ENCODE peak calls at places on chromosomes 7 and 10, in nine cellular contexts. Q is hepatocyte, X is epithelial cell of esophagus, R is Peyer's patch, C is GM12865, A is AG09309, N is brain microvascular endothelial cell, Y is Panc1, S is upper lobe of right lung. Z is an unnamed sample.

GRCh38 chr7:475951-476441 is 43.6 kb downstream of the PDGFA start:
- DNase-seq in Q (no peak), X (no peak), R (no peak), C (no peak), A (no peak), N (no peak), Y (no peak), S (peak), Z (no peak)

GRCh38 chr7:48528689-48529088 is 357.4 kb downstream of the ABCA13 start:
- DNase-seq in Q (no peak), X (no peak), R (no peak), C (no peak), A (no peak), N (no peak), Y (no peak), S (no peak), Z (no peak)

GRCh38 chr10:14547826-14548225 is 217.1 kb upstream of the FRMD4A start:
- DNase-seq in Q (no peak), X (no peak), R (no peak), C (no peak), A (no peak), N (no peak), Y (no peak), S (no peak), Z (no peak)

GRCh38 chr7:133827707-133828580 is 299.2 kb upstream of the LRGUK start:
- DNase-seq in Q (no peak), X (peak), R (no peak), C (peak), A (no peak), N (no peak), Y (no peak), S (no peak), Z (no peak)

GRCh38 chr7:39633563-39634550 is 10.5 kb downstream of the RALA start:
- DNase-seq in Q (no peak), X (no peak), R (no peak), C (peak), A (no peak), N (no peak), Y (no peak), S (no peak), Z (peak)

GRCh38 chr10:117900280-117900679 is 146.5 kb downstream of the RAB11FIP2 start:
- DNase-seq in Q (no peak), X (no peak), R (no peak), C (no peak), A (no peak), N (no peak), Y (no peak), S (no peak), Z (no peak)

GRCh38 chr7:153524070-153524601 is 528.1 kb upstream of the DPP6 start:
- DNase-seq in Q (no peak), X (no peak), R (no peak), C (no peak), A (no peak), N (no peak), Y (no peak), S (no peak), Z (no peak)

GRCh38 chr10:78578929-78579328 is 489.8 kb upstream of the ZMIZ1 start:
- DNase-seq in Q (no peak), X (peak), R (peak), C (peak), A (no peak), N (peak), Y (no peak), S (peak), Z (no peak)

GRCh38 chr7:94848531-94848930 is 58.9 kb upstream of the PPP1R9A start:
- DNase-seq in Q (no peak), X (peak), R (no peak), C (no peak), A (no peak), N (peak), Y (no peak), S (no peak), Z (no peak)

GRCh38 chr10:116985611-116986010 is 19.4 kb downstream of the SHTN1 start:
- DNase-seq in Q (no peak), X (peak), R (no peak), C (no peak), A (no peak), N (no peak), Y (no peak), S (no peak), Z (no peak)

GRCh38 chr7:1946025-1946424 is 275.9 kb downstream of the ELFN1 start:
- DNase-seq in Q (no peak), X (no peak), R (no peak), C (no peak), A (no peak), N (no peak), Y (no peak), S (no peak), Z (no peak)

GRCh38 chr7:37920619-37921339 is at the start of gene EPDR1:
- DNase-seq in Q (peak), X (peak), R (peak), C (peak), A (no peak), N (peak), Y (no peak), S (peak), Z (no peak)

GRCh38 chr10:27359792-27360320 is 119.3 kb upstream of the ACBD5 start:
- DNase-seq in Q (no peak), X (no peak), R (no peak), C (no peak), A (no peak), N (no peak), Y (no peak), S (no peak), Z (no peak)

GRCh38 chr7:100573691-100574361 is at the start of gene SAP25:
- DNase-seq in Q (no peak), X (no peak), R (no peak), C (no peak), A (no peak), N (no peak), Y (no peak), S (peak), Z (no peak)

GRCh38 chr7:44072364-44073231 is 7.2 kb upstream of the PGAM2 start:
- DNase-seq in Q (peak), X (peak), R (peak), C (peak), A (peak), N (peak), Y (no peak), S (no peak), Z (peak)

GRCh38 chr7:112262804-112263203 is 56.3 kb downstream of the ZNF277 start:
- DNase-seq in Q (no peak), X (no peak), R (no peak), C (no peak), A (no peak), N (no peak), Y (no peak), S (no peak), Z (no peak)

GRCh38 chr10:25797888-25798429 is 136.1 kb upstream of the MYO3A start:
- DNase-seq in Q (no peak), X (no peak), R (no peak), C (no peak), A (no peak), N (no peak), Y (no peak), S (no peak), Z (no peak)

GRCh38 chr10:21524526-21525366 is 736 bp downstream of the SKIDA1 start:
- DNase-seq in Q (peak), X (peak), R (no peak), C (no peak), A (no peak), N (no peak), Y (no peak), S (no peak), Z (no peak)

DNA sequence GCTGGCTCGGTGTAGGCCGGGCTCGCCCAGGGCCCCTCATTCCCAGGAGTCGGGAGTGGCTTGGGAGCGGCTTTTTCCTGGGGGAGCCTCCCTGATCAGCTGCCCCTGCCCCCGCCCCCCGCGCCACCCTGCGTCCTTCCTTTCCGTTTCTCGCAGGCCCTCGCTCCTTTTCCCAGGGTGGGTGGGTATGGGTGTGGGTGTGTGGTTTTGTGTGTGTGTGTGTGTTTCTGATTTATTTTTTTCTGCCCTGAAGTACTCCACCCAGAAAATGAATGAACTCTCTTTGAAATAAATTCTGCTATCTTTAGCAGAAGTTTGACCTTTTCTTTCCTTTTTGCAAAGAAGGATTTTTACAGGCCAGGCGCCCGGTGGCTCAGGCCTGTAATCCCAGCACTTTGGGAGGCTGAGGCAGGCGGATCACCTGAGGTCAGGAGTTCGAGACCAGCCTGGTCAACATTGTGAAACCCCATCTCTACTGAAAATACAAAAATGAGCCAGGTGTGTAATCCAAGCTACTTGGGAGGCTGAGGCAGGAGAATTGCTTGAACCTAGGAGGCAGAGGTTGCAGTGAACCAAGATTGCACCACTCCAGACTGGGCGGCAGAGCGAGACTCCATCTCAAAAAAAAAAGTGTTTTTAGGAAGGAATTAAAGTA is 30.0 kb upstream of the AP5Z1 start:
- DNase-seq in Q (no peak), X (no peak), R (no peak), C (no peak), A (no peak), N (no peak), Y (no peak), S (no peak), Z (no peak)
- H3K4me3 ChIP-seq in Q (peak), X (peak), R (peak), C (peak), A (peak), N (peak), Y (peak), S (peak), Z (peak)

DNA sequence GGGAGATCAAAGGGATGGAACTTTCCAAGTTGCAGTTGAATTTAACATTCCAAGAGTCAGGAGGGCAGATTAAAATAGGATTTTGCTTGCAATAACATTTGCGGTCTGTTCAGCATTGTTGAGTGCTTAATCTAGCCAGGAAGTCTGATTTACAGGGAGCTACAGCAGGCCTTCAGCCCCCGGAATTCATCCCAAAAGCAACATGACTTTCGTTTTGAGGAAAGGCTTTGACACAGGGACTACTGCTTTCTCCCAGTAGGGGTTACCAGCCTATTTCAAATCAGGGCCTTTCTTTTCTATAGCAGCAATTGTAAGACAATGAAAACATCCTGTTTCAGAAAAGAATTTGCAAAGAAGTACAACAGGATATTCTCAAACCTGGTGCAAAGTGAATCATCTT is 279.7 kb upstream of the PITRM1 start:
- DNase-seq in Q (peak), X (peak), R (no peak), C (peak), A (peak), N (peak), Y (no peak), S (no peak), Z (no peak)
- TF ChIP-seq CTCF in Q (peak), X (peak), R (peak), C (peak), A (peak), N (peak), Y (peak), S (peak), Z (no peak)

DNA sequence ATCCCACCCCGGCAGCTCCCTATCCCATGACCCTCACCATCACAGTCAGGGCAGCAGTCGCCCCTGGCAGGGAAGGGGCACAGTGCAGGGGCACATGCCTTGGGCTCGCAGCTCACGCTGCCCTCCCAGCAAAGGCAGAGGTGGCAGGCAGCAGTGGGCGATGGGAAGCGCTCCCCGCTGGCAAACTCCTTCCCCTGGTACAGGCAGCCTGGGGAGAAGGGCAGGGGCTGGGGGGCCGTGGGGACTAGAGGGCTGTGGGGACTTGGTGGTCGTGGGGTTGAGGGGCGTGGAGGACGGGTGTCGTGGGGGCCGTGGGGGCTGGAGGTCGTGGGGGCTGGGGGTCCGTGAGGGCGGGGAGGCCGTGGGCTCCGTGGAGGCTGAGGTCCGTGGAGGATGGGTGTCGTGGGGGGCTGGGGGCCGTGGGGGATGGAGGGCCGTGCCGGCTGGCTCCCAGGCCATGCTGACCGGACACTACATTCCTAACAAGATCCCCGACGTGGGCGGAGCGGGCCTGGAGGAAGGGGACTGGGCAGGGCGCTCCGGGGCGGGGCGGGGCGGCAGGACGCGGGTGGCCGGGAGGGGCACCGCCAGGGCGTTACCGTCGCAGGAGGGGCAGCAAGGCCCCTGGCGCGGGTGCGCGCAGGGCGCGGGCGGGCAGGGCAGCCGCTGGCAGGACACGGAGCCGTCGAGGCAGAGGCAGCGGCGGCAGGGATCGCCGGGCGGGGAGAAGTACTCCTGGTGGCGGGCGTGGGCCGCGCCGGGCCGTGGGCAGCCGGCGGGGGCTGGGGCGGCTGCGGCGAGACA is 20.0 kb downstream of the KCP start:
- DNase-seq in Q (peak), X (no peak), R (peak), C (no peak), A (no peak), N (no peak), Y (no peak), S (peak), Z (no peak)
- H3K4me3 ChIP-seq in Q (no peak), X (peak), R (peak), C (no peak), A (no peak), N (no peak), Y (peak), S (peak), Z (no peak)

GRCh38 chr10:28679941-28680752 is 2.8 kb downstream of the BAMBI start:
- DNase-seq in Q (peak), X (no peak), R (no peak), C (no peak), A (peak), N (no peak), Y (no peak), S (no peak), Z (no peak)
- TF ChIP-seq CTCF in Q (peak), X (peak), R (peak), C (no peak), A (peak), N (peak), Y (peak), S (peak), Z (no peak)

DNA sequence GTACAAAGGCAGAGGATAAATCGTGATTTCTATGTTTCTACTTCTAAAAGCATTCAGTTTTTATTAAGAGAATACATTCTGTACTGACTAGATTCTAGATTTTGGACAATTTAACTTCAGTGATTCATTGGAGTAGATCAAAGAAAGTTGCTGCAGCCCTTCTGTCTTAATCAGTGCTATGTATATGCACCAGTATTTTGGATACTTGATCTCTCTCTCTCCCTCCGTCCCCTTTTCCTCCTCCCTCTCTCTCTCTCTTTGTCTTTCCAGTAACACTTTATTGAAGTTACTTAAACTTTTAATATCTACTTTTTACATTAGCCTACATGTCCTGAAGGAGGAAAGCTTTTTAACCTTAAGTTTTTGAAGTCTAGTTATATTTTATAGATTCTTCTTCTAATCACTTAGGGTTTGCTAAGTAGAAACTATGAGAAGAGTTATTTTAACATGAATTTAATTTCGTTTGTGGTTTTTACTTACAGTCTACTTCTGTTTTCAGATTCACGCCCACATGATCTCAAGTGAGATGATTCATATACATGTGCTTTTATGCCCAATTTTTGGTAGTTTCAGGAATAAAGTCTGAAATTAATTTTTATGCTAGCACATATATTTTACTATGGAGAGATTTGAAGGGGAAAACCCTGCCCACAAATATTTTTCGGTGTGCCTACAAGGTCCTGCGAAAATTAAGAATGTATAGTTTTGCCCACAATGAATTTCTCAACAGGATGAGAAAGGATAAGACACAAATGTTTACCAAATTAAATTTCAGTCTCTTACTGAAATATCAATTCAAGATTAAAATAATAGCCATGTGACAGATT is 9.1 kb downstream of the MDFIC start:
- DNase-seq in Q (no peak), X (no peak), R (no peak), C (peak), A (no peak), N (peak), Y (no peak), S (no peak), Z (no peak)
- H3K4me3 ChIP-seq in Q (no peak), X (no peak), R (no peak), C (peak), A (no peak), N (no peak), Y (no peak), S (no peak), Z (peak)

GRCh38 chr10:71998119-71998839 is 34.1 kb downstream of the CHST3 start:
- DNase-seq in Q (no peak), X (no peak), R (no peak), C (no peak), A (no peak), N (no peak), Y (no peak), S (no peak), Z (no peak)

GRCh38 chr10:71999360-72000072 is 35.3 kb downstream of the CHST3 start:
- DNase-seq in Q (peak), X (peak), R (peak), C (peak), A (no peak), N (peak), Y (no peak), S (no peak), Z (no peak)

GRCh38 chr10:72000073-72001025 is 36.2 kb downstream of the CHST3 start:
- DNase-seq in Q (no peak), X (no peak), R (no peak), C (no peak), A (no peak), N (no peak), Y (no peak), S (no peak), Z (no peak)

GRCh38 chr10:71996598-71997371 is 32.6 kb downstream of the CHST3 start:
- DNase-seq in Q (no peak), X (no peak), R (no peak), C (no peak), A (no peak), N (no peak), Y (no peak), S (no peak), Z (no peak)

DNA sequence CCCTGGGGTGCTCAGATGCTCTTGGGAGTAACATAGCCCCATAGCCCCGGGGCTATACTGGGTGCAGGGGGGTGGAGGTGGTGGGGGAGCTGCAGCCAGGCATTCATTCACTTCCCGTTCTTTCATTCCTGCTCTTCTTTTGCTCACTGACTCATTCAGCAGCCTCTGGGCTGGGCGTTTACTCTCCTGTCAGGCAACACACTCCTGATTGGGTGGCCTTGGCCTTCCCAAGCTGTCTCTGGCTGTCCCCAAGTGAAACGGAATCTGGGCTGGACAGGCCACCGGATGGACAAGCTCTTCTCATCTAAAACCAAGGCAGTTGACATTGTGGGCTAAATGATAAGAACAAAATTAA is 34.6 kb downstream of the CHST3 start:
- DNase-seq in Q (peak), X (peak), R (peak), C (no peak), A (no peak), N (peak), Y (no peak), S (no peak), Z (no peak)
- TF ChIP-seq CTCF in Q (no peak), X (no peak), R (no peak), C (no peak), A (no peak), N (no peak), Y (no peak), S (no peak), Z (no peak)

DNA sequence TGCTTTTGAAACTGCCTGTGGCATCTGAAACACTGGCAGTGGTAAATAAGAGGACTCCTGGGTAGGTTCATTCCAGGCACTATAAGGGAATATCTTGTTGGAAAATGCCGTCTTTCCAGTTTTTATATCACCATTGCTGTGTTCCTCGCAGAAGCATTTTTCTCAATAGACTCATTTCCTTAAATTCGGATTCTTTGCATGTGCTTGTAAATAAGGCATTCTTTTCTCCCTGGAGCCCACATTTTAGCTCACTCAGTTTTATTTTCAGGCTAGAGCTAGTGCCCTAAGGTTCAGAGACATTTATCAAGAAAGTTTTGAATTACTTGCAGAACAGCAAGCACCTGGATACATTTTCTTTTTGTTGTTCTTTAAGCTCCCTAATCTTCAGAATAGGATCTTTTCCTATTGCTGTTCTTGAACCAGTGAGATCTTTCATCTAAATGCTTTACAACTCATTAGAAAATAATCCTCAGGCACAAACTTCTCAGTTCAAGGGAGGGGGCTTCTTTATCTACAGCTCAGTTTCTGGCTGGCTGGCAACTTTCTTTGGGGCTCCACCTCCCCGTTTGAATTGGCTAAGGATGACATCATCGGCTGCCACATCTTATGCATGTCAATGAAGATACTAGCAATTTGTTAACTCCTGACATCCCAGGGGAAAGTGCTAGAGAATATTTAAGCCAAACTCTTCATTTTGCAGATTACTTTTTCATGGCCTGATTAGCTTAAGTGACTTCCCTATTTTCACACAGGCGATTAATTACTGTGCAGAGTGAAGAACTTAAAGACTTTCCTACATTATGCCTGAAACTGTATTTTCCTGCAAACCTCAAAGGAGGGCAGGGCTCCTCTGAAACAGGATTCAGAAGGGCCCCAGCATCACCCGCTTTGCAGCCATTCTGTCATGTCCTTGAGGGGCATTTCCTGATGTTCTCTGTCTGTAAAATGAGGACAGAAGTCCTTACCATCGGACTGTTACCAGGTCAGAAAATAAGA is 133.8 kb upstream of the RSU1 start:
- DNase-seq in Q (peak), X (peak), R (no peak), C (no peak), A (no peak), N (peak), Y (no peak), S (no peak), Z (no peak)
- H3K4me3 ChIP-seq in Q (no peak), X (no peak), R (no peak), C (no peak), A (no peak), N (no peak), Y (no peak), S (no peak), Z (no peak)

GRCh38 chr7:72345208-72345727 is 66.9 kb downstream of the CALN1 start:
- DNase-seq in Q (no peak), X (no peak), R (no peak), C (no peak), A (no peak), N (no peak), Y (no peak), S (no peak), Z (no peak)
- TF ChIP-seq CTCF in Q (no peak), X (no peak), R (no peak), C (no peak), A (no peak), N (no peak), Y (no peak), S (no peak), Z (no peak)

Z was measured in CD8-positive, alpha-beta T cell.